ENCODE peak calls at places on chromosome 21, in eight cellular contexts. One of them, this sample, is unnamed.
A peak's percentile ranks its signal among the peaks of the same experiment; 100 is the strongest.

GRCh38 chr21:44984792-44985440 is 45.1 kb downstream of the SLX9 start:
- DNase-seq in T1000: no peak
- DNase-seq in Calu3: no peak
- DNase-seq in activated T-cell treated with anti-CD3 and anti-CD28 coated beads, Interleukin-2, amount 50 U/mL, for 24 hours: peak; percentile 37
- DNase-seq in ascending aorta: peak; percentile 73
- DNase-seq in fibroblast of lung: no peak
- DNase-seq in substantia nigra: no peak
- DNase-seq in NCI-H1417: no peak
- DNase-seq in this sample: no peak

GRCh38 chr21:30320215-30320614 is at the start of gene KRTAP26-1:
- DNase-seq in T1000: no peak
- DNase-seq in Calu3: no peak
- DNase-seq in activated T-cell treated with anti-CD3 and anti-CD28 coated beads, Interleukin-2, amount 50 U/mL, for 24 hours: no peak
- DNase-seq in ascending aorta: no peak
- DNase-seq in fibroblast of lung: no peak
- DNase-seq in substantia nigra: no peak
- DNase-seq in NCI-H1417: no peak
- DNase-seq in this sample: no peak

GRCh38 chr21:42544544-42544943 is 30.9 kb downstream of the SLC37A1 start:
- DNase-seq in T1000: no peak
- DNase-seq in Calu3: no peak
- DNase-seq in activated T-cell treated with anti-CD3 and anti-CD28 coated beads, Interleukin-2, amount 50 U/mL, for 24 hours: no peak
- DNase-seq in ascending aorta: no peak
- DNase-seq in fibroblast of lung: no peak
- DNase-seq in substantia nigra: no peak
- DNase-seq in NCI-H1417: no peak
- DNase-seq in this sample: no peak

GRCh38 chr21:32360401-32360981 is 32.3 kb downstream of the URB1 start:
- DNase-seq in T1000: no peak
- DNase-seq in Calu3: no peak
- DNase-seq in activated T-cell treated with anti-CD3 and anti-CD28 coated beads, Interleukin-2, amount 50 U/mL, for 24 hours: no peak
- DNase-seq in ascending aorta: no peak
- DNase-seq in fibroblast of lung: no peak
- DNase-seq in substantia nigra: no peak
- DNase-seq in NCI-H1417: peak; percentile 13
- DNase-seq in this sample: no peak

GRCh38 chr21:35120631-35121180 is 71.6 kb upstream of the RUNX1 start:
- DNase-seq in T1000: no peak
- DNase-seq in Calu3: no peak
- DNase-seq in activated T-cell treated with anti-CD3 and anti-CD28 coated beads, Interleukin-2, amount 50 U/mL, for 24 hours: no peak
- DNase-seq in ascending aorta: no peak
- DNase-seq in fibroblast of lung: no peak
- DNase-seq in substantia nigra: no peak
- DNase-seq in NCI-H1417: peak; percentile 50
- DNase-seq in this sample: no peak

GRCh38 chr21:39373634-39374033 is 24.7 kb upstream of the HMGN1 start:
- DNase-seq in T1000: no peak
- DNase-seq in Calu3: no peak
- DNase-seq in activated T-cell treated with anti-CD3 and anti-CD28 coated beads, Interleukin-2, amount 50 U/mL, for 24 hours: no peak
- DNase-seq in ascending aorta: no peak
- DNase-seq in fibroblast of lung: peak; percentile 34
- DNase-seq in substantia nigra: no peak
- DNase-seq in NCI-H1417: no peak
- DNase-seq in this sample: no peak

GRCh38 chr21:44684483-44684882 is 2.5 kb upstream of the KRTAP12-1 start:
- DNase-seq in T1000: no peak
- DNase-seq in Calu3: no peak
- DNase-seq in activated T-cell treated with anti-CD3 and anti-CD28 coated beads, Interleukin-2, amount 50 U/mL, for 24 hours: no peak
- DNase-seq in ascending aorta: no peak
- DNase-seq in fibroblast of lung: no peak
- DNase-seq in substantia nigra: no peak
- DNase-seq in NCI-H1417: no peak
- DNase-seq in this sample: no peak

GRCh38 chr21:44377201-44377921 is 23.9 kb downstream of the TRPM2 start:
- DNase-seq in T1000: no peak
- DNase-seq in Calu3: no peak
- DNase-seq in activated T-cell treated with anti-CD3 and anti-CD28 coated beads, Interleukin-2, amount 50 U/mL, for 24 hours: peak; percentile 22
- DNase-seq in ascending aorta: peak; percentile 56
- DNase-seq in fibroblast of lung: no peak
- DNase-seq in substantia nigra: no peak
- DNase-seq in NCI-H1417: no peak
- DNase-seq in this sample: no peak

GRCh38 chr21:32742470-32742869 is 14.7 kb upstream of the SYNJ1 start:
- DNase-seq in T1000: no peak
- DNase-seq in Calu3: no peak
- DNase-seq in activated T-cell treated with anti-CD3 and anti-CD28 coated beads, Interleukin-2, amount 50 U/mL, for 24 hours: no peak
- DNase-seq in ascending aorta: no peak
- DNase-seq in fibroblast of lung: no peak
- DNase-seq in substantia nigra: no peak
- DNase-seq in NCI-H1417: no peak
- DNase-seq in this sample: no peak

GRCh38 chr21:44601596-44602473 is 1.4 kb downstream of the KRTAP10-7 start:
- DNase-seq in T1000: no peak
- DNase-seq in Calu3: no peak
- DNase-seq in activated T-cell treated with anti-CD3 and anti-CD28 coated beads, Interleukin-2, amount 50 U/mL, for 24 hours: no peak
- DNase-seq in ascending aorta: no peak
- DNase-seq in fibroblast of lung: no peak
- DNase-seq in substantia nigra: no peak
- DNase-seq in NCI-H1417: no peak
- DNase-seq in this sample: no peak

GRCh38 chr21:19507682-19508260 is 1104.2 kb upstream of the TMPRSS15 start:
- DNase-seq in T1000: no peak
- DNase-seq in Calu3: no peak
- DNase-seq in activated T-cell treated with anti-CD3 and anti-CD28 coated beads, Interleukin-2, amount 50 U/mL, for 24 hours: no peak
- DNase-seq in ascending aorta: no peak
- DNase-seq in fibroblast of lung: no peak
- DNase-seq in substantia nigra: no peak
- DNase-seq in NCI-H1417: no peak
- DNase-seq in this sample: no peak

GRCh38 chr21:37047079-37047478 is 25.8 kb downstream of the PIGP start:
- DNase-seq in T1000: no peak
- DNase-seq in Calu3: peak; percentile 36
- DNase-seq in activated T-cell treated with anti-CD3 and anti-CD28 coated beads, Interleukin-2, amount 50 U/mL, for 24 hours: no peak
- DNase-seq in ascending aorta: no peak
- DNase-seq in fibroblast of lung: no peak
- DNase-seq in substantia nigra: no peak
- DNase-seq in NCI-H1417: peak; percentile 17
- DNase-seq in this sample: no peak

GRCh38 chr21:17270234-17270633 is 242.6 kb upstream of the CXADR start:
- DNase-seq in T1000: no peak
- DNase-seq in Calu3: no peak
- DNase-seq in activated T-cell treated with anti-CD3 and anti-CD28 coated beads, Interleukin-2, amount 50 U/mL, for 24 hours: no peak
- DNase-seq in ascending aorta: no peak
- DNase-seq in fibroblast of lung: peak; percentile 61
- DNase-seq in substantia nigra: peak; percentile 3
- DNase-seq in NCI-H1417: peak; percentile 15
- DNase-seq in this sample: peak; percentile 38

GRCh38 chr21:20258542-20258941 is 739.7 kb upstream of the NCAM2 start:
- DNase-seq in T1000: no peak
- DNase-seq in Calu3: no peak
- DNase-seq in activated T-cell treated with anti-CD3 and anti-CD28 coated beads, Interleukin-2, amount 50 U/mL, for 24 hours: no peak
- DNase-seq in ascending aorta: no peak
- DNase-seq in fibroblast of lung: no peak
- DNase-seq in substantia nigra: no peak
- DNase-seq in NCI-H1417: no peak
- DNase-seq in this sample: no peak

GRCh38 chr21:38219049-38219628 is 37.7 kb upstream of the KCNJ15 start:
- DNase-seq in T1000: peak; percentile 26
- DNase-seq in Calu3: peak; percentile 75
- DNase-seq in activated T-cell treated with anti-CD3 and anti-CD28 coated beads, Interleukin-2, amount 50 U/mL, for 24 hours: peak; percentile 47
- DNase-seq in ascending aorta: peak; percentile 85
- DNase-seq in fibroblast of lung: peak; percentile 68
- DNase-seq in substantia nigra: peak; percentile 9
- DNase-seq in NCI-H1417: peak; percentile 54
- DNase-seq in this sample: peak; percentile 8

GRCh38 chr21:35843911-35844667 is 216.2 kb downstream of the SETD4 start:
- DNase-seq in T1000: no peak
- DNase-seq in Calu3: no peak
- DNase-seq in activated T-cell treated with anti-CD3 and anti-CD28 coated beads, Interleukin-2, amount 50 U/mL, for 24 hours: no peak
- DNase-seq in ascending aorta: no peak
- DNase-seq in fibroblast of lung: no peak
- DNase-seq in substantia nigra: no peak
- DNase-seq in NCI-H1417: no peak
- DNase-seq in this sample: no peak

GRCh38 chr21:46092026-46092764 is 5.7 kb upstream of the COL6A2 start:
- DNase-seq in T1000: peak; percentile 38
- DNase-seq in Calu3: no peak
- DNase-seq in activated T-cell treated with anti-CD3 and anti-CD28 coated beads, Interleukin-2, amount 50 U/mL, for 24 hours: peak; percentile 17
- DNase-seq in ascending aorta: peak; percentile 97
- DNase-seq in fibroblast of lung: peak; percentile 99
- DNase-seq in substantia nigra: no peak
- DNase-seq in NCI-H1417: no peak
- DNase-seq in this sample: no peak

GRCh38 chr21:39314155-39315027 is 959 bp upstream of the BRWD1 start:
- DNase-seq in T1000: peak; percentile 41
- DNase-seq in Calu3: peak; percentile 16
- DNase-seq in activated T-cell treated with anti-CD3 and anti-CD28 coated beads, Interleukin-2, amount 50 U/mL, for 24 hours: no peak
- DNase-seq in ascending aorta: peak; percentile 68
- DNase-seq in fibroblast of lung: peak; percentile 78
- DNase-seq in substantia nigra: peak; percentile 64
- DNase-seq in NCI-H1417: no peak
- DNase-seq in this sample: no peak

GRCh38 chr21:41630249-41630648 is 122.3 kb upstream of the TMPRSS2 start:
- DNase-seq in T1000: peak; percentile 84
- DNase-seq in Calu3: no peak
- DNase-seq in activated T-cell treated with anti-CD3 and anti-CD28 coated beads, Interleukin-2, amount 50 U/mL, for 24 hours: no peak
- DNase-seq in ascending aorta: peak; percentile 63
- DNase-seq in fibroblast of lung: peak; percentile 100
- DNase-seq in substantia nigra: no peak
- DNase-seq in NCI-H1417: no peak
- DNase-seq in this sample: peak; percentile 53

This sample was measured in NCI-H460.